ENCODE peak calls at places on chromosomes 7 and 10, in six cellular contexts. One of them, this sample, is unnamed.

GRCh38 chr10:19828278-19829049 is 12.2 kb downstream of the PLXDC2 start:
- DNase-seq in mesendoderm: peak
- DNase-seq in IMR-90: no peak
- DNase-seq in H9: peak
- DNase-seq in mesenchymal stem cell: no peak
- DNase-seq in neuronal stem cell: no peak
- DNase-seq in this sample: no peak

GRCh38 chr7:157272351-157273207 is 64.2 kb upstream of the DNAJB6 start:
- DNase-seq in mesenchymal stem cell: no peak
- DNase-seq in neuronal stem cell: no peak
- DNase-seq in mesendoderm: no peak
- DNase-seq in IMR-90: no peak
- DNase-seq in H9: no peak
- DNase-seq in this sample: no peak

GRCh38 chr10:29113251-29113945 is 175.5 kb upstream of the LYZL1 start:
- DNase-seq in IMR-90: no peak
- DNase-seq in mesendoderm: peak
- DNase-seq in neuronal stem cell: no peak
- DNase-seq in H9: no peak
- DNase-seq in mesenchymal stem cell: peak
- DNase-seq in this sample: no peak

GRCh38 chr7:142906643-142907042 is 21.1 kb upstream of the TRPV6 start:
- DNase-seq in mesenchymal stem cell: no peak
- DNase-seq in neuronal stem cell: no peak
- DNase-seq in IMR-90: no peak
- DNase-seq in mesendoderm: no peak
- DNase-seq in H9: no peak
- DNase-seq in this sample: no peak

GRCh38 chr7:106313456-106313891 is 28.7 kb upstream of the NAMPT start:
- DNase-seq in H9: no peak
- DNase-seq in neuronal stem cell: no peak
- DNase-seq in IMR-90: peak
- DNase-seq in mesendoderm: no peak
- DNase-seq in mesenchymal stem cell: peak
- DNase-seq in this sample: no peak

GRCh38 chr7:29035044-29035740 is 77.1 kb upstream of the TRIL start:
- DNase-seq in mesenchymal stem cell: peak
- DNase-seq in IMR-90: peak
- DNase-seq in mesendoderm: peak
- DNase-seq in H9: no peak
- DNase-seq in neuronal stem cell: no peak
- DNase-seq in this sample: no peak

GRCh38 chr7:3781607-3782006 is 480.6 kb downstream of the SDK1 start:
- DNase-seq in mesendoderm: no peak
- DNase-seq in neuronal stem cell: no peak
- DNase-seq in IMR-90: no peak
- DNase-seq in H9: no peak
- DNase-seq in mesenchymal stem cell: no peak
- DNase-seq in this sample: no peak

GRCh38 chr10:60282771-60283353 is 106.8 kb downstream of the ANK3 start:
- DNase-seq in H9: no peak
- DNase-seq in IMR-90: peak
- DNase-seq in mesendoderm: no peak
- DNase-seq in mesenchymal stem cell: peak
- DNase-seq in neuronal stem cell: no peak
- DNase-seq in this sample: no peak

GRCh38 chr7:42843209-42843800 is 68.6 kb downstream of the C7orf25 start:
- DNase-seq in neuronal stem cell: peak
- DNase-seq in H9: peak
- DNase-seq in mesenchymal stem cell: peak
- DNase-seq in mesendoderm: peak
- DNase-seq in IMR-90: peak
- DNase-seq in this sample: no peak

GRCh38 chr10:2225609-2226008 is 488.3 kb upstream of the ADARB2 start:
- DNase-seq in H9: no peak
- DNase-seq in mesenchymal stem cell: no peak
- DNase-seq in IMR-90: no peak
- DNase-seq in mesendoderm: no peak
- DNase-seq in neuronal stem cell: no peak
- DNase-seq in this sample: no peak

GRCh38 chr7:31493714-31494181 is 20.1 kb upstream of the ITPRID1 start:
- DNase-seq in IMR-90: no peak
- DNase-seq in H9: peak
- DNase-seq in mesendoderm: peak
- DNase-seq in neuronal stem cell: no peak
- DNase-seq in mesenchymal stem cell: no peak
- DNase-seq in this sample: no peak

GRCh38 chr10:122282909-122283308 is 11.8 kb downstream of the BTBD16 start:
- DNase-seq in neuronal stem cell: no peak
- DNase-seq in mesenchymal stem cell: no peak
- DNase-seq in H9: no peak
- DNase-seq in mesendoderm: peak
- DNase-seq in IMR-90: no peak
- DNase-seq in this sample: no peak

GRCh38 chr7:17212188-17212587 is 86.3 kb upstream of the AHR start:
- DNase-seq in mesendoderm: no peak
- DNase-seq in IMR-90: no peak
- DNase-seq in H9: no peak
- DNase-seq in mesenchymal stem cell: no peak
- DNase-seq in neuronal stem cell: no peak
- DNase-seq in this sample: no peak

GRCh38 chr10:125795111-125795510 is 19.5 kb upstream of the MMP21 start:
- DNase-seq in IMR-90: no peak
- DNase-seq in H9: no peak
- DNase-seq in neuronal stem cell: no peak
- DNase-seq in mesendoderm: no peak
- DNase-seq in mesenchymal stem cell: no peak
- DNase-seq in this sample: no peak

GRCh38 chr7:23907012-23907411 is 197.0 kb downstream of the STK31 start:
- DNase-seq in mesendoderm: no peak
- DNase-seq in H9: no peak
- DNase-seq in mesenchymal stem cell: no peak
- DNase-seq in IMR-90: no peak
- DNase-seq in neuronal stem cell: no peak
- DNase-seq in this sample: no peak

GRCh38 chr7:129948877-129949291 is 3.9 kb downstream of the UBE2H start:
- DNase-seq in IMR-90: peak
- DNase-seq in neuronal stem cell: peak
- DNase-seq in mesenchymal stem cell: peak
- DNase-seq in H9: peak
- DNase-seq in mesendoderm: peak
- DNase-seq in this sample: peak

GRCh38 chr10:116732546-116732945 is 9.8 kb downstream of the HSPA12A start:
- DNase-seq in mesendoderm: peak
- DNase-seq in neuronal stem cell: no peak
- DNase-seq in IMR-90: no peak
- DNase-seq in mesenchymal stem cell: no peak
- DNase-seq in H9: no peak
- DNase-seq in this sample: no peak

GRCh38 chr7:129607471-129608120 is 3.9 kb upstream of the NRF1 start:
- DNase-seq in H9: peak
- DNase-seq in mesendoderm: peak
- DNase-seq in neuronal stem cell: no peak
- DNase-seq in mesenchymal stem cell: peak
- DNase-seq in IMR-90: no peak
- DNase-seq in this sample: no peak

GRCh38 chr7:30617359-30617758 is 22.7 kb downstream of the GARS1 start:
- DNase-seq in mesenchymal stem cell: no peak
- DNase-seq in H9: no peak
- DNase-seq in neuronal stem cell: no peak
- DNase-seq in IMR-90: no peak
- DNase-seq in mesendoderm: no peak
- DNase-seq in this sample: no peak

GRCh38 chr10:47257396-47258120 is 42.4 kb upstream of the GDF10 start:
- DNase-seq in mesendoderm: no peak
- DNase-seq in mesenchymal stem cell: peak
- DNase-seq in H9: no peak
- DNase-seq in IMR-90: peak
- DNase-seq in neuronal stem cell: no peak
- DNase-seq in this sample: peak

GRCh38 chr7:37065779-37066271 is 341.5 kb upstream of the AOAH start:
- DNase-seq in H9: no peak
- DNase-seq in mesenchymal stem cell: peak
- DNase-seq in IMR-90: peak
- DNase-seq in mesendoderm: no peak
- DNase-seq in neuronal stem cell: no peak
- DNase-seq in this sample: no peak

GRCh38 chr7:150356265-150356897 is 12.2 kb upstream of the REPIN1 start:
- DNase-seq in neuronal stem cell: peak
- DNase-seq in mesendoderm: peak
- DNase-seq in IMR-90: peak
- DNase-seq in mesenchymal stem cell: peak
- DNase-seq in H9: no peak
- DNase-seq in this sample: no peak

GRCh38 chr7:33903770-33904679 is 1.3 kb upstream of the BMPER start:
- DNase-seq in IMR-90: peak
- DNase-seq in mesenchymal stem cell: peak
- DNase-seq in H9: peak
- DNase-seq in mesendoderm: peak
- DNase-seq in neuronal stem cell: peak
- DNase-seq in this sample: no peak

GRCh38 chr7:78635394-78635793 is 818.1 kb downstream of the MAGI2 start:
- DNase-seq in neuronal stem cell: no peak
- DNase-seq in mesenchymal stem cell: no peak
- DNase-seq in mesendoderm: no peak
- DNase-seq in IMR-90: peak
- DNase-seq in H9: no peak
- DNase-seq in this sample: no peak

GRCh38 chr10:49508249-49508648 is 30.7 kb downstream of the ERCC6 start:
- DNase-seq in mesenchymal stem cell: no peak
- DNase-seq in neuronal stem cell: no peak
- DNase-seq in IMR-90: no peak
- DNase-seq in H9: no peak
- DNase-seq in mesendoderm: no peak
- DNase-seq in this sample: no peak

GRCh38 chr10:126233721-126234120 is 154.6 kb downstream of the ADAM12 start:
- DNase-seq in neuronal stem cell: no peak
- DNase-seq in mesendoderm: no peak
- DNase-seq in IMR-90: no peak
- DNase-seq in mesenchymal stem cell: no peak
- DNase-seq in H9: no peak
- DNase-seq in this sample: no peak

GRCh38 chr10:111357859-111358258 is 281.0 kb downstream of the ADRA2A start:
- DNase-seq in neuronal stem cell: no peak
- DNase-seq in mesendoderm: no peak
- DNase-seq in IMR-90: no peak
- DNase-seq in H9: no peak
- DNase-seq in mesenchymal stem cell: no peak
- DNase-seq in this sample: no peak

GRCh38 chr10:111354859-111355258 is 278.0 kb downstream of the ADRA2A start:
- DNase-seq in IMR-90: no peak
- DNase-seq in mesendoderm: no peak
- DNase-seq in mesenchymal stem cell: no peak
- DNase-seq in H9: no peak
- DNase-seq in neuronal stem cell: no peak
- DNase-seq in this sample: no peak

GRCh38 chr10:111360260-111360925 is 283.6 kb downstream of the ADRA2A start:
- DNase-seq in mesendoderm: peak
- DNase-seq in mesenchymal stem cell: peak
- DNase-seq in H9: peak
- DNase-seq in neuronal stem cell: peak
- DNase-seq in IMR-90: no peak
- DNase-seq in this sample: peak

DNA sequence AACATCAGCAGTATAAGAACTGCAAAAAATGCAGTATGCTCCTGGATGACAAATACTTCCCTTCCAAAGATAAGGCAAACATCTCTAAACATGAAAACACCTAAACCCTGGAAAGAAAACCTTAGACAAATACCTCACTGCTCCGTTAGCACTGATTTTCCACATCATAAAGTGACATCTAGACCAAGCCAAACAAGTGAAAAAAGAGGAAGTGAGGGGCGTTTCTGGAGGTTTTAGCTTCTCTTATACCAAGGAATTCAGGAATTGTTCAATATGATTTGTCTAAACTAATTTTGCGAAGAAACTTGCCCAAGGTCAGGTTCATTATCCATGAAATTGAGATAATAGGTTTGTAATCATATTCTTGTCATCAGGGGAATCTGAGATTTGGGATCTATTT is 279.7 kb downstream of the ADRA2A start:
- DNase-seq in neuronal stem cell: no peak
- DNase-seq in IMR-90: no peak
- DNase-seq in H9: no peak
- DNase-seq in mesendoderm: no peak
- DNase-seq in mesenchymal stem cell: no peak
- DNase-seq in this sample: no peak
- H2BK15ac ChIP-seq in neuronal stem cell: no peak
- H2BK15ac ChIP-seq in IMR-90: no peak
- H2BK15ac ChIP-seq in H9: no peak
- H2BK15ac ChIP-seq in mesendoderm: no peak
- H2BK15ac ChIP-seq in mesenchymal stem cell: no peak
- H2BK15ac ChIP-seq in this sample: no peak

DNA sequence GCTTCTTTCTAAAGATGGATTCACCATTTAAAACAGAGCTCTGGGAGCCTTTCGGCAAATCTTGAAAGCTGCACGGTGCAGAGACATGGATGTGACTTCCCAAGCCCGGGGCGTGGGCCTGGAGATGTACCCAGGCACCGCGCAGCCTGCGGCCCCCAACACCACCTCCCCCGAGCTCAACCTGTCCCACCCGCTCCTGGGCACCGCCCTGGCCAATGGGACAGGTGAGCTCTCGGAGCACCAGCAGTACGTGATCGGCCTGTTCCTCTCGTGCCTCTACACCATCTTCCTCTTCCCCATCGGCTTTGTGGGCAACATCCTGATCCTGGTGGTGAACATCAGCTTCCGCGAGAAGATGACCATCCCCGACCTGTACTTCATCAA is 3.7 kb downstream of the GPER1 start:
- DNase-seq in IMR-90: no peak
- DNase-seq in neuronal stem cell: no peak
- DNase-seq in mesenchymal stem cell: no peak
- DNase-seq in mesendoderm: no peak
- DNase-seq in H9: no peak
- DNase-seq in this sample: no peak
- H2BK15ac ChIP-seq in IMR-90: no peak
- H2BK15ac ChIP-seq in neuronal stem cell: no peak
- H2BK15ac ChIP-seq in mesenchymal stem cell: no peak
- H2BK15ac ChIP-seq in mesendoderm: no peak
- H2BK15ac ChIP-seq in H9: no peak
- H2BK15ac ChIP-seq in this sample: no peak

DNA sequence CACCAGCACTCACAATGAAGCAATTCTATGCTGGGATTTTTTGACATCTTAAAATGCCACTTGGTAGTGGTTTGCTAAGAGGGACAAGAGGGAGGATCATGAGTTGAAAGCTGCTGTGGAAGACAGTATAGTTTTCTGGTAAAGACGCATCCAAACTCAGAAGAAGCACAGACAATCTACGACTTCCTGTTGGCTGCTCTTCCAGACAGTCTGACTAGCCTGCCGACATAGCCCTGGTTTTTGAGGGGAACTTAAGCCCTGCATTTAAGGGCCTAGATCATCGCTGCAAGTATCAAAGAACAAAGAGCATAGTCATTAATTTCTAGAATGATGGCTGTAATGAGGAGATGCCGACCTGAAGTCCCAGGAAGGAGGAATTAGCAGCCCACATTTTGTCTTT is 99.9 kb upstream of the IKZF1 start:
- DNase-seq in neuronal stem cell: no peak
- DNase-seq in IMR-90: no peak
- DNase-seq in mesenchymal stem cell: no peak
- DNase-seq in mesendoderm: no peak
- DNase-seq in H9: no peak
- DNase-seq in this sample: no peak
- H2BK15ac ChIP-seq in neuronal stem cell: no peak
- H2BK15ac ChIP-seq in IMR-90: no peak
- H2BK15ac ChIP-seq in mesenchymal stem cell: no peak
- H2BK15ac ChIP-seq in mesendoderm: no peak
- H2BK15ac ChIP-seq in H9: no peak
- H2BK15ac ChIP-seq in this sample: peak

GRCh38 chr7:90172121-90172520 is 17.9 kb downstream of the STEAP1 start:
- DNase-seq in H9: no peak
- DNase-seq in neuronal stem cell: no peak
- DNase-seq in IMR-90: no peak
- DNase-seq in mesenchymal stem cell: no peak
- DNase-seq in mesendoderm: no peak
- DNase-seq in this sample: no peak
- H2BK15ac ChIP-seq in H9: no peak
- H2BK15ac ChIP-seq in neuronal stem cell: no peak
- H2BK15ac ChIP-seq in IMR-90: no peak
- H2BK15ac ChIP-seq in mesenchymal stem cell: no peak
- H2BK15ac ChIP-seq in mesendoderm: no peak
- H2BK15ac ChIP-seq in this sample: no peak

This sample was measured in H1.